ENCODE peak calls at places on chromosome 2, in nine cellular contexts. One of them, this sample, is unnamed. For H3K27me3, the result is how much of the 10 kb centered on the place peaks cover.

GRCh38 chr2:135667045-135667444 is 74.6 kb upstream of the UBXN4 start:
- DNase-seq in psoas muscle: no peak
- DNase-seq in heart left ventricle: no peak
- DNase-seq in stomach: no peak
- DNase-seq in PC-9: no peak
- DNase-seq in uterus: no peak
- DNase-seq in AG04450: no peak
- DNase-seq in tibial nerve: no peak
- DNase-seq in right lobe of liver: no peak
- DNase-seq in this sample: no peak

GRCh38 chr2:36477744-36478143 is 120.2 kb downstream of the FEZ2 start:
- DNase-seq in psoas muscle: no peak
- DNase-seq in heart left ventricle: no peak
- DNase-seq in stomach: no peak
- DNase-seq in PC-9: no peak
- DNase-seq in uterus: no peak
- DNase-seq in AG04450: no peak
- DNase-seq in tibial nerve: no peak
- DNase-seq in right lobe of liver: no peak
- DNase-seq in this sample: no peak

GRCh38 chr2:113195923-113196501 is 22.2 kb downstream of the PSD4 start:
- DNase-seq in psoas muscle: no peak
- DNase-seq in heart left ventricle: peak
- DNase-seq in stomach: no peak
- DNase-seq in PC-9: no peak
- DNase-seq in uterus: no peak
- DNase-seq in AG04450: no peak
- DNase-seq in tibial nerve: no peak
- DNase-seq in right lobe of liver: no peak
- DNase-seq in this sample: no peak

GRCh38 chr2:174835797-174836255 is 71.6 kb upstream of the CHRNA1 start:
- DNase-seq in psoas muscle: no peak
- DNase-seq in heart left ventricle: no peak
- DNase-seq in stomach: no peak
- DNase-seq in PC-9: no peak
- DNase-seq in uterus: no peak
- DNase-seq in AG04450: peak
- DNase-seq in tibial nerve: no peak
- DNase-seq in right lobe of liver: no peak
- DNase-seq in this sample: no peak

GRCh38 chr2:209472871-209473270 is 49.0 kb downstream of the MAP2 start:
- DNase-seq in psoas muscle: no peak
- DNase-seq in heart left ventricle: no peak
- DNase-seq in stomach: no peak
- DNase-seq in PC-9: no peak
- DNase-seq in uterus: no peak
- DNase-seq in AG04450: no peak
- DNase-seq in tibial nerve: no peak
- DNase-seq in right lobe of liver: no peak
- DNase-seq in this sample: no peak

GRCh38 chr2:20523053-20523452 is 76.2 kb downstream of the RHOB start:
- DNase-seq in psoas muscle: no peak
- DNase-seq in heart left ventricle: peak
- DNase-seq in stomach: no peak
- DNase-seq in PC-9: no peak
- DNase-seq in uterus: no peak
- DNase-seq in AG04450: no peak
- DNase-seq in tibial nerve: peak
- DNase-seq in right lobe of liver: no peak
- DNase-seq in this sample: peak

GRCh38 chr2:96520231-96520630 is 15.1 kb upstream of the NEURL3 start:
- DNase-seq in psoas muscle: no peak
- DNase-seq in heart left ventricle: no peak
- DNase-seq in stomach: no peak
- DNase-seq in PC-9: no peak
- DNase-seq in uterus: no peak
- DNase-seq in AG04450: no peak
- DNase-seq in tibial nerve: no peak
- DNase-seq in right lobe of liver: no peak
- DNase-seq in this sample: no peak

GRCh38 chr2:113291191-113291590 is 12.5 kb upstream of the PAX8 start:
- DNase-seq in psoas muscle: no peak
- DNase-seq in heart left ventricle: no peak
- DNase-seq in stomach: peak
- DNase-seq in PC-9: no peak
- DNase-seq in uterus: no peak
- DNase-seq in AG04450: no peak
- DNase-seq in tibial nerve: no peak
- DNase-seq in right lobe of liver: no peak
- DNase-seq in this sample: peak

GRCh38 chr2:68387408-68388350 is 22.6 kb downstream of the PLEK start:
- DNase-seq in psoas muscle: no peak
- DNase-seq in heart left ventricle: no peak
- DNase-seq in stomach: no peak
- DNase-seq in PC-9: no peak
- DNase-seq in uterus: no peak
- DNase-seq in AG04450: no peak
- DNase-seq in tibial nerve: no peak
- DNase-seq in right lobe of liver: no peak
- DNase-seq in this sample: no peak

GRCh38 chr2:41779873-41780272 is 267.9 kb upstream of the PKDCC start:
- DNase-seq in psoas muscle: no peak
- DNase-seq in heart left ventricle: no peak
- DNase-seq in stomach: no peak
- DNase-seq in PC-9: no peak
- DNase-seq in uterus: no peak
- DNase-seq in AG04450: no peak
- DNase-seq in tibial nerve: no peak
- DNase-seq in right lobe of liver: no peak
- DNase-seq in this sample: no peak

GRCh38 chr2:157260403-157261198 is 3.1 kb downstream of the GALNT5 start:
- DNase-seq in psoas muscle: no peak
- DNase-seq in heart left ventricle: no peak
- DNase-seq in stomach: no peak
- DNase-seq in PC-9: no peak
- DNase-seq in uterus: no peak
- DNase-seq in AG04450: no peak
- DNase-seq in tibial nerve: no peak
- DNase-seq in right lobe of liver: no peak
- DNase-seq in this sample: no peak

GRCh38 chr2:19073522-19073921 is 284.9 kb downstream of the OSR1 start:
- DNase-seq in psoas muscle: peak
- DNase-seq in heart left ventricle: no peak
- DNase-seq in stomach: no peak
- DNase-seq in PC-9: peak
- DNase-seq in uterus: no peak
- DNase-seq in AG04450: no peak
- DNase-seq in tibial nerve: no peak
- DNase-seq in right lobe of liver: no peak
- DNase-seq in this sample: no peak

GRCh38 chr2:111226797-111227700 is 106.3 kb downstream of the BCL2L11 start:
- DNase-seq in psoas muscle: no peak
- DNase-seq in heart left ventricle: no peak
- DNase-seq in stomach: no peak
- DNase-seq in PC-9: no peak
- DNase-seq in uterus: no peak
- DNase-seq in AG04450: no peak
- DNase-seq in tibial nerve: no peak
- DNase-seq in right lobe of liver: no peak
- DNase-seq in this sample: no peak

GRCh38 chr2:179562330-179562885 is 297.8 kb upstream of the SESTD1 start:
- DNase-seq in psoas muscle: no peak
- DNase-seq in heart left ventricle: no peak
- DNase-seq in stomach: no peak
- DNase-seq in PC-9: no peak
- DNase-seq in uterus: no peak
- DNase-seq in AG04450: no peak
- DNase-seq in tibial nerve: no peak
- DNase-seq in right lobe of liver: no peak
- DNase-seq in this sample: no peak

GRCh38 chr2:16006537-16007166 is 66.3 kb downstream of the MYCN start:
- DNase-seq in psoas muscle: no peak
- DNase-seq in heart left ventricle: no peak
- DNase-seq in stomach: no peak
- DNase-seq in PC-9: no peak
- DNase-seq in uterus: no peak
- DNase-seq in AG04450: no peak
- DNase-seq in tibial nerve: no peak
- DNase-seq in right lobe of liver: no peak
- DNase-seq in this sample: no peak

GRCh38 chr2:133871810-133872209 is 303.5 kb upstream of the NCKAP5 start:
- DNase-seq in psoas muscle: no peak
- DNase-seq in heart left ventricle: no peak
- DNase-seq in stomach: no peak
- DNase-seq in PC-9: no peak
- DNase-seq in uterus: no peak
- DNase-seq in AG04450: no peak
- DNase-seq in tibial nerve: no peak
- DNase-seq in right lobe of liver: no peak
- DNase-seq in this sample: no peak

DNA sequence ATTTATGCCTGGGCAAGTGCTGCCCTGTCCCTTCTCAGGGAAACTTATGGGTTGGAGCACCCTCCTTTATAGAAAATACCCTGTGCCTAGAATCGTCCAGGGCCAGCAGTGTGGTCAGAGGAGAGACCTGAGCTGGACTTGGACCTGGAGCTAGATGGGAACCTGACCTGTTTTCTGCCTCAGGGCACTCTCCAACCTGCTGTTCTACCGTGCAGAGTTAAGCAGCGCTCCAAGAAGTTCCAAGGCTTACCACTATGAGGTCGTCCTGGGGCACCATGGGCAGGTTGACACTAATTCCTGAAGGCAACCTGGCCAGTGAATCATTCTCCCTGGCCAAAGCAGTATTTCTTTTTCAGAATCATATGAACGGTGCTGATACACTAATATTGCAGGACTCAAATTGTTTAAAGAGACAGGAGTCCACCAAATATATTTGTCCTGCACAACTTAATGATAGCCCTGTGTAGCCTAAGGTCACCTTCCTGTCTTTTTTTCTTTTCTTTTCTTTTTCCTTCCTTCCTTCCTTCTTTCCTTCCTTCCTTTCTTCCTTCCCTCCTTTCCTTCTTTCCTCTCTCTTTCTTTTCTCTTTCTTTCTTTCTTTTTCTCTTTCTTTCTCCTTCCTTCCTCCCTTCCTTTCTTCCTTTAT is 455.4 kb upstream of the HNMT start:
- DNase-seq in psoas muscle: no peak
- DNase-seq in heart left ventricle: no peak
- DNase-seq in stomach: no peak
- DNase-seq in PC-9: no peak
- DNase-seq in uterus: no peak
- DNase-seq in AG04450: no peak
- DNase-seq in tibial nerve: no peak
- DNase-seq in right lobe of liver: no peak
- DNase-seq in this sample: no peak
- TF ChIP-seq CTCF in psoas muscle: no peak
- TF ChIP-seq CTCF in heart left ventricle: no peak
- TF ChIP-seq CTCF in stomach: no peak
- TF ChIP-seq CTCF in PC-9: no peak
- TF ChIP-seq CTCF in uterus: no peak
- TF ChIP-seq CTCF in AG04450: no peak
- TF ChIP-seq CTCF in tibial nerve: no peak
- TF ChIP-seq CTCF in right lobe of liver: no peak
- TF ChIP-seq CTCF in this sample: no peak

DNA sequence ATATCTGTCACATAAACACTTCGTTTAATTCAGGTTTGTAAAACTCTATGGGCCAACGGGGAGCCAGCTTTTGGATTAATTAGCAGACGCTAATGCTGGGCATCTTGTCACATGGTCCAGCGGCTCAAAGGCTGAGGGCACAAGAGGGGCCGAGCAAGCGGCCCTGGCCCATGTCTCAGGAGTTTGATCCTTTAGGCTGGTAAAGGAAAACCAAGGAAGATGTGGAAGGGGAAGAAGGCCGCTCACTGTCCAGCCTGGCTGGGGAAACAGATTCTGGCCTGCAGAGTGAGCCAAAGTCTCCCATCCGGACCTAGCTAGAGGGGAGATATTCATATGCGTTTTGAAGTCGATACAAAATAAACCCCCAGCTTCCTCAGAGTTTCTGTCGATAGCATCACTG is 248.6 kb upstream of the SIX2 start:
- DNase-seq in psoas muscle: no peak
- DNase-seq in heart left ventricle: no peak
- DNase-seq in stomach: no peak
- DNase-seq in PC-9: no peak
- DNase-seq in uterus: no peak
- DNase-seq in AG04450: no peak
- DNase-seq in tibial nerve: no peak
- DNase-seq in right lobe of liver: no peak
- DNase-seq in this sample: no peak
- H3K27ac ChIP-seq in psoas muscle: no peak
- H3K27ac ChIP-seq in heart left ventricle: no peak
- H3K27ac ChIP-seq in stomach: no peak
- H3K27ac ChIP-seq in PC-9: no peak
- H3K27ac ChIP-seq in uterus: no peak
- H3K27ac ChIP-seq in AG04450: no peak
- H3K27ac ChIP-seq in tibial nerve: no peak
- H3K27ac ChIP-seq in right lobe of liver: no peak
- H3K27ac ChIP-seq in this sample: no peak

GRCh38 chr2:176114120-176114929 is 2.3 kb upstream of the HOXD10 start:
- DNase-seq in psoas muscle: no peak
- DNase-seq in heart left ventricle: no peak
- DNase-seq in stomach: no peak
- DNase-seq in PC-9: no peak
- DNase-seq in uterus: no peak
- DNase-seq in AG04450: no peak
- DNase-seq in tibial nerve: no peak
- DNase-seq in right lobe of liver: no peak
- DNase-seq in this sample: no peak
- H3K27me3 ChIP-seq in psoas muscle: under half
- H3K27me3 ChIP-seq in heart left ventricle: half or more
- H3K27me3 ChIP-seq in stomach: half or more
- H3K27me3 ChIP-seq in PC-9: half or more
- H3K27me3 ChIP-seq in uterus: under half
- H3K27me3 ChIP-seq in AG04450: half or more
- H3K27me3 ChIP-seq in tibial nerve: under half
- H3K27me3 ChIP-seq in right lobe of liver: half or more
- H3K27me3 ChIP-seq in this sample: half or more

DNA sequence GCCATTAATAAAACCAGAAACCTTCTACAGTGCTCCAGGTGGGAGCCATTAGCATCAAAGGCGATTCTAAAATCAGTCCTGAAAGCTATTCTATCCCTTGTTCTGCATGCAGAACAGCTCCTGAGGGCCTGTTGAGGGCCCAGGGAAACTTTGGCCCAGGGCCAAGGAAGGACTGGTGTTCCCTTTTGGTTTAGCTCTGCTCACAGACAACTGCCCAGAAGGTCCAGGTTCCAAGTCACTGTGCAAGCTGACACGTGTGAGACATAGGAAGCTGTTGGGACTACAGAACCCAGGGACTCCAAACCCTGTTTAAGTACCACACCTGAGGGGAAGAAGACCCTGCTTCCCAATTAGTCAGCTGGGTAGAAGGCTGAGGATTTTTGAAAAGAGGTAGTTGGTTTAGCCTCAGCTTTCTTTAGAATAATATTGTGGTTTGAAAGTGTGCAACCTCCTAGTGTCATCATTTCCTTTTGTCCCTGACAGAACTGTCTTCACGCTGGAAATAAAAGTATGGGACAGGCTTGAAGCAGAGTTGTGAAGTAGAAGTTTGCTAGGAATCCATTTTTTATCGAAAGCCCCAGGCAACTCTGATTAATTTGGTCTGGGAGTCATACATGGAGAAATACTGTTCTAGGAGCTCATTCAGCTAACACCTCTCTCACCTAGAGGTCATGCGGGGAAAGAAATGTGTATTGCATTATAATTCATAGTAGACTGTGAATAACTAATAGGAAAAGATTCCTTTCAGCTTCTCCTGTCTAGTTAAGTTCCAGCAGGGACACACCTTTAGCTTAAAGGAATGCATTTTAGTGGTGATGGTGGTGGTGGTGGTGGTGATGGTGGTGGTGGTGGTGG is 19.9 kb upstream of the IL1RL1 start:
- DNase-seq in psoas muscle: peak
- DNase-seq in heart left ventricle: peak
- DNase-seq in stomach: peak
- DNase-seq in PC-9: no peak
- DNase-seq in uterus: no peak
- DNase-seq in AG04450: no peak
- DNase-seq in tibial nerve: no peak
- DNase-seq in right lobe of liver: no peak
- DNase-seq in this sample: peak
- TF ChIP-seq CTCF in psoas muscle: no peak
- TF ChIP-seq CTCF in heart left ventricle: no peak
- TF ChIP-seq CTCF in stomach: no peak
- TF ChIP-seq CTCF in PC-9: no peak
- TF ChIP-seq CTCF in uterus: no peak
- TF ChIP-seq CTCF in AG04450: no peak
- TF ChIP-seq CTCF in tibial nerve: no peak
- TF ChIP-seq CTCF in right lobe of liver: no peak
- TF ChIP-seq CTCF in this sample: no peak

This sample was measured in thyroid gland.